ENCODE peak calls at places on chromosomes 2 and 18, in ten cellular contexts. A, W, X, L, Q, D, M, O, G and U are unnamed samples.

GRCh38 chr2:113791697-113792590 is 35.5 kb upstream of the SLC35F5 start:
- DNase-seq in D (no peak), Q (peak), L (no peak), G (no peak), X (no peak), O (no peak), M (peak), A (no peak), W (peak), U (no peak)

GRCh38 chr2:9637330-9637729 is 6.5 kb upstream of the YWHAQ start:
- DNase-seq in L (no peak), D (peak), X (no peak), Q (peak), G (no peak), O (no peak), M (no peak), A (no peak), W (peak), U (no peak)

GRCh38 chr2:101337877-101338276 is 29.4 kb upstream of the RNF149 start:
- DNase-seq in M (no peak), W (peak), G (no peak), X (no peak), D (no peak), O (no peak), A (no peak), Q (peak), L (no peak), U (no peak)

GRCh38 chr2:54120950-54121349 is 5.5 kb downstream of the ACYP2 start:
- DNase-seq in D (no peak), Q (no peak), W (no peak), G (no peak), X (no peak), L (no peak), M (no peak), A (no peak), O (no peak), U (no peak)

GRCh38 chr2:118049140-118050128 is 35.6 kb upstream of the CCDC93 start:
- DNase-seq in X (no peak), W (no peak), O (no peak), M (no peak), L (no peak), A (no peak), G (no peak), Q (peak), D (no peak), U (no peak)

GRCh38 chr2:166410828-166411472 is 35.2 kb upstream of the SCN9A start:
- DNase-seq in A (no peak), X (no peak), G (no peak), L (no peak), O (no peak), Q (peak), W (no peak), D (no peak), M (no peak), U (no peak)

GRCh38 chr2:222611684-222612083 is 44.2 kb downstream of the FARSB start:
- DNase-seq in X (no peak), M (no peak), L (no peak), O (no peak), G (no peak), A (no peak), W (no peak), Q (no peak), D (no peak), U (no peak)

GRCh38 chr2:181876614-181877063 is 14.9 kb upstream of the ITPRID2 start:
- DNase-seq in X (no peak), G (no peak), Q (peak), O (no peak), L (no peak), D (no peak), A (no peak), M (no peak), W (no peak), U (no peak)

GRCh38 chr18:45227004-45227403 is 388.3 kb upstream of the SLC14A2 start:
- DNase-seq in W (peak), M (no peak), L (no peak), A (no peak), O (no peak), D (no peak), G (no peak), X (no peak), Q (no peak), U (no peak)

GRCh38 chr2:64367868-64368267 is 86.1 kb upstream of the LGALSL start:
- DNase-seq in M (no peak), A (no peak), L (no peak), O (no peak), Q (no peak), W (no peak), D (no peak), G (no peak), X (no peak), U (no peak)

GRCh38 chr2:165203689-165204559 is at the start of gene SCN3A:
- DNase-seq in X (peak), A (no peak), Q (peak), W (peak), M (peak), O (peak), D (peak), L (no peak), G (no peak), U (no peak)

GRCh38 chr2:108593547-108594098 is 59.4 kb downstream of the LIMS1 start:
- DNase-seq in G (no peak), D (no peak), M (no peak), O (no peak), X (no peak), L (no peak), Q (peak), W (no peak), A (no peak), U (no peak)

GRCh38 chr2:158772306-158773078 is 22.6 kb upstream of the DAPL1 start:
- DNase-seq in Q (no peak), X (peak), O (no peak), A (no peak), W (no peak), M (no peak), L (no peak), D (no peak), G (peak), U (no peak)

GRCh38 chr18:31983020-31983419 is 35.6 kb upstream of the RNF125 start:
- DNase-seq in A (no peak), L (no peak), X (no peak), Q (no peak), G (no peak), O (no peak), M (no peak), D (no peak), W (no peak), U (no peak)

GRCh38 chr2:164000171-164000570 is 264.4 kb upstream of the FIGN start:
- DNase-seq in G (no peak), A (no peak), W (peak), L (no peak), Q (peak), X (no peak), D (no peak), M (no peak), O (no peak), U (no peak)

GRCh38 chr2:58448065-58448507 is 207.0 kb upstream of the FANCL start:
- DNase-seq in O (peak), G (peak), A (no peak), L (peak), Q (peak), W (peak), M (peak), X (peak), D (no peak), U (peak)

GRCh38 chr2:237195396-237196119 is 109.9 kb downstream of the COPS8 start:
- DNase-seq in D (no peak), A (no peak), G (no peak), L (no peak), W (no peak), M (no peak), X (no peak), O (no peak), Q (no peak), U (no peak)

GRCh38 chr2:10486601-10487079 is 38.5 kb upstream of the ODC1 start:
- DNase-seq in M (peak), G (no peak), O (no peak), X (peak), D (no peak), A (no peak), W (no peak), L (no peak), Q (no peak), U (no peak)

GRCh38 chr2:162710282-162710891 is 128.2 kb downstream of the KCNH7 start:
- DNase-seq in D (no peak), W (no peak), A (no peak), G (no peak), L (no peak), Q (peak), M (no peak), X (no peak), O (no peak), U (no peak)

GRCh38 chr2:212554233-212554632 is 15.6 kb upstream of the ERBB4 start:
- DNase-seq in O (no peak), A (no peak), G (no peak), Q (no peak), M (no peak), W (no peak), D (no peak), L (no peak), X (peak), U (no peak)

GRCh38 chr18:48804856-48805610 is 145.7 kb downstream of the SMAD7 start:
- DNase-seq in G (no peak), A (no peak), X (no peak), Q (no peak), L (peak), W (no peak), M (peak), O (no peak), D (no peak), U (no peak)

GRCh38 chr2:189369566-189369965 is 71.7 kb upstream of the WDR75 start:
- DNase-seq in G (no peak), D (no peak), O (no peak), M (no peak), W (peak), L (no peak), A (no peak), Q (peak), X (no peak), U (no peak)